ENCODE peak calls at places on chromosome 1, in six cellular contexts. One of them, this sample, is unnamed.

GRCh38 chr1:66251521-66251920 is 282.4 kb upstream of the SGIP1 start:
- DNase-seq in heart left ventricle: no peak
- DNase-seq in adrenal gland: peak; percentile 7
- DNase-seq in endothelial cell: no peak
- DNase-seq in fibroblast of pulmonary artery: no peak
- DNase-seq in bronchial epithelial cell: peak; percentile 42
- DNase-seq in this sample: no peak

GRCh38 chr1:245411245-245411644 is 256.5 kb downstream of the KIF26B start:
- DNase-seq in bronchial epithelial cell: no peak
- DNase-seq in endothelial cell: no peak
- DNase-seq in fibroblast of pulmonary artery: no peak
- DNase-seq in heart left ventricle: no peak
- DNase-seq in adrenal gland: peak; percentile 33
- DNase-seq in this sample: no peak

GRCh38 chr1:205680073-205680851 is at the start of gene SLC45A3:
- DNase-seq in bronchial epithelial cell: no peak
- DNase-seq in fibroblast of pulmonary artery: peak; percentile 23
- DNase-seq in adrenal gland: peak; percentile 28
- DNase-seq in endothelial cell: peak; percentile 43
- DNase-seq in heart left ventricle: peak; percentile 44
- DNase-seq in this sample: no peak

GRCh38 chr1:41977329-41977728 is 58.6 kb upstream of the HIVEP3 start:
- DNase-seq in heart left ventricle: no peak
- DNase-seq in bronchial epithelial cell: no peak
- DNase-seq in adrenal gland: no peak
- DNase-seq in endothelial cell: no peak
- DNase-seq in fibroblast of pulmonary artery: no peak
- DNase-seq in this sample: no peak

GRCh38 chr1:30977105-30977504 is 68.5 kb upstream of the SDC3 start:
- DNase-seq in heart left ventricle: no peak
- DNase-seq in adrenal gland: no peak
- DNase-seq in fibroblast of pulmonary artery: peak; percentile 22
- DNase-seq in endothelial cell: no peak
- DNase-seq in bronchial epithelial cell: peak; percentile 12
- DNase-seq in this sample: no peak

GRCh38 chr1:51498924-51499323 is 20.1 kb downstream of the EPS15 start:
- DNase-seq in adrenal gland: no peak
- DNase-seq in heart left ventricle: no peak
- DNase-seq in bronchial epithelial cell: no peak
- DNase-seq in endothelial cell: no peak
- DNase-seq in fibroblast of pulmonary artery: no peak
- DNase-seq in this sample: no peak

GRCh38 chr1:71834570-71835441 is 447.5 kb downstream of the NEGR1 start:
- DNase-seq in bronchial epithelial cell: no peak
- DNase-seq in fibroblast of pulmonary artery: no peak
- DNase-seq in adrenal gland: peak; percentile 5
- DNase-seq in endothelial cell: no peak
- DNase-seq in heart left ventricle: peak; percentile 42
- DNase-seq in this sample: peak; percentile 12

GRCh38 chr1:18149113-18149641 is 41.6 kb downstream of the IGSF21 start:
- DNase-seq in adrenal gland: peak; percentile 38
- DNase-seq in heart left ventricle: no peak
- DNase-seq in endothelial cell: no peak
- DNase-seq in bronchial epithelial cell: peak; percentile 17
- DNase-seq in fibroblast of pulmonary artery: no peak
- DNase-seq in this sample: no peak

GRCh38 chr1:44505210-44505993 is 100.3 kb downstream of the RNF220 start:
- DNase-seq in bronchial epithelial cell: no peak
- DNase-seq in adrenal gland: no peak
- DNase-seq in heart left ventricle: peak; percentile 61
- DNase-seq in endothelial cell: no peak
- DNase-seq in fibroblast of pulmonary artery: peak; percentile 60
- DNase-seq in this sample: no peak

GRCh38 chr1:186155594-186155993 is 219.5 kb downstream of the TPR start:
- DNase-seq in endothelial cell: no peak
- DNase-seq in bronchial epithelial cell: peak; percentile 82
- DNase-seq in adrenal gland: peak; percentile 4
- DNase-seq in heart left ventricle: no peak
- DNase-seq in fibroblast of pulmonary artery: peak; percentile 77
- DNase-seq in this sample: peak; percentile 75

GRCh38 chr1:90573736-90574135 is 143.4 kb downstream of the BARHL2 start:
- DNase-seq in adrenal gland: no peak
- DNase-seq in fibroblast of pulmonary artery: no peak
- DNase-seq in endothelial cell: no peak
- DNase-seq in heart left ventricle: no peak
- DNase-seq in bronchial epithelial cell: no peak
- DNase-seq in this sample: no peak

GRCh38 chr1:90574692-90575370 is 142.3 kb downstream of the BARHL2 start:
- DNase-seq in heart left ventricle: no peak
- DNase-seq in bronchial epithelial cell: no peak
- DNase-seq in adrenal gland: no peak
- DNase-seq in endothelial cell: no peak
- DNase-seq in fibroblast of pulmonary artery: no peak
- DNase-seq in this sample: no peak

GRCh38 chr1:90580176-90580575 is 136.9 kb downstream of the BARHL2 start:
- DNase-seq in bronchial epithelial cell: peak; percentile 82
- DNase-seq in adrenal gland: no peak
- DNase-seq in heart left ventricle: no peak
- DNase-seq in endothelial cell: no peak
- DNase-seq in fibroblast of pulmonary artery: no peak
- DNase-seq in this sample: no peak

DNA sequence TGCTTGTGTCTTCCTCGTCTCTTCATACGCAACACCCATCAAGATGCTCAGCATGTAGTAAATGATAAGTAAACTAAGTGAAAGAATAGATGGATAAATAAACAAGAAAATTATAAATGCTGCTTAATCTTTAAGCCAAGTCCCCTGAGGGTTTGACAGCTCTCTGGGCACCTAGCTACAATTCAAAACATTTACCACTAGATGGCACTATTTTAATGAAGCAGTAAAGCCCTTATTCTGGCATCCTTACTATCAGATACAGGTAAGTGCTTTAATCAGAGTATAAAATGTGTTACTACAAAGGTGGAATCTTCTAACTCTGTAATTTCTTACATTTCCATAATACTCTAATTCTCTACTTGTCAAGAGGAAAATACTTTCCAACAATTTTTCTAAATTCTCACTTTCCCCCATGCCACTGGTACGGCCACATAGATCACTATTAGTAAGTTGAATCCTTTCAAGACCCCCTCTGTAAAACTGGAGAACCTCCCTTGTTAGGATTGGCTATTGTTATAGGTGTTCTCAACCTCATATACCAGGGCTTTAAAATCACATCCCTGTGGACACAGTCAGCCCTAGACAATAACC is 137.8 kb downstream of the BARHL2 start:
- DNase-seq in bronchial epithelial cell: peak; percentile 64
- DNase-seq in heart left ventricle: no peak
- DNase-seq in endothelial cell: no peak
- DNase-seq in adrenal gland: no peak
- DNase-seq in fibroblast of pulmonary artery: peak; percentile 61
- DNase-seq in this sample: peak; percentile 65
- TF ChIP-seq CTCF in bronchial epithelial cell: peak; percentile 37
- TF ChIP-seq CTCF in heart left ventricle: peak; percentile 75
- TF ChIP-seq CTCF in endothelial cell: peak; percentile 62
- TF ChIP-seq CTCF in adrenal gland: peak; percentile 73
- TF ChIP-seq CTCF in fibroblast of pulmonary artery: peak; percentile 58
- TF ChIP-seq CTCF in this sample: peak; percentile 58

DNA sequence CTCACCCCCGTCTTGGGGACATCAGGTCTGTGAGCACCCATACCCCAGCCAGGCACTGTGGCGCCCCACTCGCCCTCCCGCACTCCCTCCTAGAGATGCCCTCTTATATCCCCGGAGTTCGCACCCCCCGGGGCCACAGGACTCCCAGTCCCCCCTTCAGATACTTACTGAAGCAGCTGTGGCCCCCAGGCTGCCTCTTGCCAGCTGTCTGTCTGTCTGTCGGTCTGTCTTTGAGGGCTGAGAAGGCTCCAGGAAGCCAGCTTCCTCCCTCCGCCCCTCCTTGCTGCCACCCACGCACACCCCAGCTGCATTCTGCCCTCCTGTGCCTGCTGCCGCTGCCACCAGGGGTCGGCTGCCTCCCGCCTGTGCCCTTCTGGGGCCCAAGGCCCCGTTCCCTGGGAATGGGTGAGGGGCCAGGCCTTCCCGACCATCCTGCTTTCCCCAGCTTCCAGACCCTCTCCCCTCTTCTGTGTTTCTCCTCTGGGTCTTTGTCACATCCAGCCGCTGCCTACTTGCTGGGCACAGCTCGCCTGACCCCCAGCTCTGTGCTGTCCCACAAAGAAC is at the start of gene PTPN7:
- DNase-seq in fibroblast of pulmonary artery: no peak
- DNase-seq in bronchial epithelial cell: peak; percentile 8
- DNase-seq in adrenal gland: peak; percentile 27
- DNase-seq in heart left ventricle: no peak
- DNase-seq in endothelial cell: no peak
- DNase-seq in this sample: no peak
- TF ChIP-seq CTCF in fibroblast of pulmonary artery: no peak
- TF ChIP-seq CTCF in bronchial epithelial cell: peak; percentile 22
- TF ChIP-seq CTCF in adrenal gland: no peak
- TF ChIP-seq CTCF in heart left ventricle: no peak
- TF ChIP-seq CTCF in endothelial cell: no peak
- TF ChIP-seq CTCF in this sample: no peak

DNA sequence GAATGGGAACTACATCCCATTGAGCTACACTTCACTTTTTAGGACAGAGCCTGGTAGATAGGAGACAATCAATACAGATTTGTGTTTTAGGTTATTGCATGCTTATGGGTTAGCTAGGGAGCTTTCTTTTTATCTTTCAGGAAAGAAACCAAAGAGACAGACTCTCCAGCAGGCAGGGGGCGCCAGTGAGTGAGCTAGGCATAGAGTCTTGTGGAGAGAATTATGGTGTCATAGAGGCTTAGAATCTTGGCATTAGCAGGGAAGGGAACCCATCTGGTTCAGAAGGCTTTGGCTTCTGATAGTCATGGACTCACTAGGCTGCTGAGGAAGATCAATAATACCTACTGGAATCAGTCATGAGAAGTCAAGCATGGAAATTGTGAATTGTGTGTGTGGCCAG is at the start of gene SMCP:
- DNase-seq in endothelial cell: peak; percentile 46
- DNase-seq in heart left ventricle: no peak
- DNase-seq in fibroblast of pulmonary artery: no peak
- DNase-seq in adrenal gland: no peak
- DNase-seq in bronchial epithelial cell: no peak
- DNase-seq in this sample: no peak
- TF ChIP-seq CTCF in endothelial cell: peak; percentile 57
- TF ChIP-seq CTCF in heart left ventricle: no peak
- TF ChIP-seq CTCF in fibroblast of pulmonary artery: peak; percentile 2
- TF ChIP-seq CTCF in adrenal gland: no peak
- TF ChIP-seq CTCF in bronchial epithelial cell: peak; percentile 40
- TF ChIP-seq CTCF in this sample: no peak

GRCh38 chr1:53715478-53715877 is 23.5 kb downstream of the GLIS1 start:
- DNase-seq in adrenal gland: peak; percentile 15
- DNase-seq in fibroblast of pulmonary artery: peak; percentile 43
- DNase-seq in bronchial epithelial cell: no peak
- DNase-seq in endothelial cell: peak; percentile 78
- DNase-seq in heart left ventricle: no peak
- DNase-seq in this sample: peak; percentile 53
- TF ChIP-seq CTCF in adrenal gland: no peak
- TF ChIP-seq CTCF in fibroblast of pulmonary artery: peak; percentile 67
- TF ChIP-seq CTCF in bronchial epithelial cell: peak; percentile 49
- TF ChIP-seq CTCF in endothelial cell: peak; percentile 53
- TF ChIP-seq CTCF in heart left ventricle: peak; percentile 42
- TF ChIP-seq CTCF in this sample: peak; percentile 67

DNA sequence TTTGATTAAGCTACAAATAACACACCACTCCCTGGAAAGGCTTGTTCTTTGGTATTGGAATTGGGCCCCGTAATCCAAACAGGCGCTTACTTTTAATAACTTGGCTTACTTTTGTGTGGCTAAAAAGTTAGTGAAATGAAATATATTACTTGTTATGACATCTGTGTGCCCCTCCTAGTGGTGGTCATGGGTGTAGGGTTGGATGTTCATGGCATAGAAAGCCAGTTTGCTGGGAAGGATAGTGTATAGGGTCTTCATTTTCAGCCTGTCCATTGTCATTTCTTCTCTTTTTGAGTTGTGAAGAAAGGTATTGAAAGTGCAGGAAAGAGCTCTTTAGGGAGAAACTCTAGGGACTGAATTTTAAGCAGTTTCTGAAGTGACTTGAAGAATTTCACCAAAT is 5.9 kb downstream of the CDC14A start:
- DNase-seq in bronchial epithelial cell: no peak
- DNase-seq in fibroblast of pulmonary artery: peak; percentile 46
- DNase-seq in heart left ventricle: no peak
- DNase-seq in endothelial cell: no peak
- DNase-seq in adrenal gland: no peak
- DNase-seq in this sample: peak; percentile 15
- TF ChIP-seq CTCF in bronchial epithelial cell: no peak
- TF ChIP-seq CTCF in fibroblast of pulmonary artery: peak; percentile 64
- TF ChIP-seq CTCF in heart left ventricle: peak; percentile 43
- TF ChIP-seq CTCF in endothelial cell: peak; percentile 52
- TF ChIP-seq CTCF in adrenal gland: no peak
- TF ChIP-seq CTCF in this sample: peak; percentile 52

GRCh38 chr1:226649244-226649643 is 89.8 kb downstream of the ITPKB start:
- DNase-seq in endothelial cell: no peak
- DNase-seq in fibroblast of pulmonary artery: no peak
- DNase-seq in bronchial epithelial cell: no peak
- DNase-seq in adrenal gland: no peak
- DNase-seq in heart left ventricle: no peak
- DNase-seq in this sample: no peak
- TF ChIP-seq CTCF in endothelial cell: no peak
- TF ChIP-seq CTCF in fibroblast of pulmonary artery: no peak
- TF ChIP-seq CTCF in bronchial epithelial cell: no peak
- TF ChIP-seq CTCF in adrenal gland: no peak
- TF ChIP-seq CTCF in heart left ventricle: no peak
- TF ChIP-seq CTCF in this sample: no peak

This sample was measured in cardiac muscle cell.